ENCODE peak calls at places on chromosomes 6 and 20, in ten cellular contexts. D is AG09309, X is ovary, L is lung, R is hepatocyte, N is IMR-90, A is progenitor cell of endocrine pancreas, B is coronary artery, H is right atrium auricular region, S is astrocyte of the spinal cord. Q is an unnamed sample.

GRCh38 chr6:53591873-53592272 is 47.0 kb upstream of the GCLC start:
- DNase-seq in D (no peak), X (no peak), L (no peak), R (no peak), N (peak), A (no peak), B (no peak), H (no peak), S (no peak), Q (no peak)

GRCh38 chr6:106448000-106448426 is 87.5 kb downstream of the CRYBG1 start:
- DNase-seq in D (no peak), X (no peak), L (peak), R (no peak), N (no peak), A (no peak), B (no peak), H (no peak), S (no peak), Q (no peak)

GRCh38 chr20:54107181-54107580 is 36.8 kb upstream of the BCAS1 start:
- DNase-seq in D (no peak), X (no peak), L (no peak), R (no peak), N (no peak), A (no peak), B (no peak), H (no peak), S (no peak), Q (no peak)

GRCh38 chr6:31474871-31475286 is 23.1 kb upstream of the MICB start:
- DNase-seq in D (no peak), X (no peak), L (peak), R (no peak), N (no peak), A (no peak), B (no peak), H (no peak), S (no peak), Q (no peak)

GRCh38 chr6:160477901-160478300 is 129.7 kb downstream of the SLC22A3 start:
- DNase-seq in D (no peak), X (no peak), L (no peak), R (no peak), N (no peak), A (no peak), B (no peak), H (no peak), S (no peak), Q (peak)

GRCh38 chr6:31933537-31933936 is 6.0 kb downstream of the C2 start:
- DNase-seq in D (no peak), X (no peak), L (no peak), R (no peak), N (no peak), A (no peak), B (no peak), H (no peak), S (no peak), Q (no peak)

GRCh38 chr6:90274481-90275030 is 22.1 kb downstream of the BACH2 start:
- DNase-seq in D (no peak), X (no peak), L (no peak), R (no peak), N (no peak), A (no peak), B (no peak), H (no peak), S (no peak), Q (no peak)

GRCh38 chr6:16635810-16636602 is 125.3 kb downstream of the ATXN1 start:
- DNase-seq in D (peak), X (no peak), L (no peak), R (no peak), N (peak), A (no peak), B (no peak), H (no peak), S (peak), Q (no peak)

GRCh38 chr6:125868252-125868651 is 77.5 kb downstream of the NCOA7 start:
- DNase-seq in D (no peak), X (no peak), L (no peak), R (no peak), N (no peak), A (no peak), B (no peak), H (no peak), S (no peak), Q (no peak)

GRCh38 chr6:147508073-147508870 is at the start of gene SAMD5:
- DNase-seq in D (peak), X (peak), L (peak), R (peak), N (peak), A (peak), B (no peak), H (no peak), S (peak), Q (peak)

GRCh38 chr6:122825180-122825579 is 36.1 kb downstream of the SMPDL3A start:
- DNase-seq in D (no peak), X (no peak), L (no peak), R (no peak), N (no peak), A (no peak), B (no peak), H (no peak), S (no peak), Q (no peak)

GRCh38 chr20:10385850-10386544 is 48.0 kb downstream of the MKKS start:
- DNase-seq in D (no peak), X (no peak), L (no peak), R (no peak), N (no peak), A (no peak), B (no peak), H (no peak), S (no peak), Q (no peak)

GRCh38 chr6:152879681-152880080 is 103.2 kb downstream of the FBXO5 start:
- DNase-seq in D (no peak), X (no peak), L (no peak), R (no peak), N (no peak), A (no peak), B (no peak), H (no peak), S (no peak), Q (no peak)

GRCh38 chr6:170378502-170378901 is 71.9 kb downstream of the FAM120B start:
- DNase-seq in D (no peak), X (no peak), L (no peak), R (no peak), N (no peak), A (no peak), B (no peak), H (no peak), S (no peak), Q (no peak)

GRCh38 chr6:114087496-114087895 is 116.5 kb upstream of the HDAC2 start:
- DNase-seq in D (no peak), X (no peak), L (no peak), R (no peak), N (peak), A (no peak), B (no peak), H (no peak), S (no peak), Q (no peak)

GRCh38 chr6:156771761-156772160 is 5.4 kb upstream of the ARID1B start:
- DNase-seq in D (no peak), X (no peak), L (no peak), R (no peak), N (no peak), A (no peak), B (no peak), H (no peak), S (no peak), Q (no peak)
- TF ChIP-seq CTCF in D (no peak), X (no peak), L (no peak), R (no peak), N (no peak), A (no peak), B (no peak), H (no peak), S (no peak), Q (no peak)

DNA sequence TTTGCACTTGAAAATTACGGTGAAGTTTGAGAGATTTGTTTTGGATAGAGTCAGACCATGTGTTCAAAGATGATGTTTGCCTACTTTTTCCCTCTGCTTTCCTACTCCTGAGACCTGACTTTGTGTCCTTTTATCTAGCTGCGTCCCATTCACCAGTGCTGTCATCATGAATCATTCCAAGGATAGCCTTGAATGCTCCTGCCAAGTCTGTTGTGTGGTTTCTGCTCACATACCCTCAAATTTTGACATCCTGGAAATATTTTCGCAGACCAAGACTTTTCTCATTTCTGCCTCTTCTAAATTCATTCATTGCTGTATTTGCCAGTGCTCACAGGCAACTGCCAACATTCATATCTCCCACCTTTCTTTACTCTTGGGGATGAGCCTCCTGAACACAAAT is 175.9 kb upstream of the SCGN start:
- DNase-seq in D (no peak), X (no peak), L (no peak), R (no peak), N (peak), A (no peak), B (no peak), H (no peak), S (peak), Q (no peak)
- TF ChIP-seq CTCF in D (no peak), X (no peak), L (no peak), R (no peak), N (no peak), A (no peak), B (no peak), H (no peak), S (no peak), Q (no peak)

DNA sequence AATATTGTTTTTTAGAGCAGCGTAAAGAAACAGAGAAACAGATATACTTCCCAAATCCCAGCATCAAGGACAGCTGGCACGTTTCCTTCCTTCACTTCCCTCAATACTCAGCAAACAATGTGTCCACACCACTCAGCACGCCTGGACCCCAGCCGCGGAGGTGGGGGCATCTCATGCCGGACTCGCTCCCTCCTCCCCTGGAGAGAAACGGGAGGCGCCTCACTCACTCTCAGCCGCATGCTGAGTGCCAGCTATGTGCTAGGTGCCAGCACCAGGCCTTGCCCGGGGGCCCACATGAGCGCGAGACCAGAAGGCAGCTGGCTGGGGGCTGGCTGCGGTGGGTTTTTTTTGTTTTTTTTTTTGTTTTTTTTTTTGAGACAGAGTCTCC is 34.8 kb downstream of the SLC2A4RG start:
- DNase-seq in D (no peak), X (peak), L (no peak), R (no peak), N (no peak), A (no peak), B (no peak), H (no peak), S (no peak), Q (no peak)
- TF ChIP-seq CTCF in D (no peak), X (no peak), L (no peak), R (no peak), N (no peak), A (no peak), B (no peak), H (no peak), S (no peak), Q (no peak)

DNA sequence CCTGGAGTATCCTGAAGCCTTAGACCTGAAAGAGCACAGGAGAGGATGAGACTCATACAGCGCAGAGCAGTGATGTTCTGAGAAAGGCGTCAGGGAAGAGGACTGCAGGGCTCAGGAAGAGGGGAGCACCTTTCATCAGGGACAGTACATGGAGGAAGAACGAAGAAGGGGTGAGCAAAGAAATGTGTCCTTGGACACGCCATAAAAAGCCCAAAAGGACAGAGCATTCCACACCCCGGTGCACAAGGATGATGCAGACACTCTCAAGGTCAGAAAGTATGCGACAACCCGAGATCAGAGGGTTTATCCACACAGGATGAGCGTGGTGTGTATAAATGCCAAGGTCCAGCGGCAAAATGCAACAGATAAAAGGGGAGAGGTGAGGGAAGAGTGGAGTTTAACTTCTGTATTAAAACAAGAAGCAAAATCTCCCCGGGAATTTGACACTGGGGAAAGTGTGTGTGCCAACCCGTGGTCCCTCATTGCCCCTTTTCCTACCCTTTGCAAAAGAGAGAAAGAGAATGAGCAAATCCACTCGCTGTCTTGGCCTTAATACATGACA is 64.4 kb downstream of the SLC23A2 start:
- DNase-seq in D (no peak), X (no peak), L (no peak), R (no peak), N (no peak), A (no peak), B (no peak), H (no peak), S (no peak), Q (no peak)
- TF ChIP-seq CTCF in D (no peak), X (no peak), L (no peak), R (no peak), N (no peak), A (no peak), B (no peak), H (no peak), S (no peak), Q (no peak)

GRCh38 chr6:43799671-43800623 is 29.9 kb downstream of the VEGFA start:
- DNase-seq in D (no peak), X (no peak), L (no peak), R (no peak), N (no peak), A (no peak), B (no peak), H (no peak), S (no peak), Q (no peak)

GRCh38 chr6:43797919-43798318 is 27.9 kb downstream of the VEGFA start:
- DNase-seq in D (no peak), X (no peak), L (no peak), R (no peak), N (no peak), A (no peak), B (no peak), H (no peak), S (no peak), Q (no peak)

GRCh38 chr6:43796168-43796567 is 26.2 kb downstream of the VEGFA start:
- DNase-seq in D (no peak), X (no peak), L (no peak), R (no peak), N (no peak), A (no peak), B (no peak), H (no peak), S (no peak), Q (no peak)

GRCh38 chr6:43798688-43799444 is 28.9 kb downstream of the VEGFA start:
- DNase-seq in D (no peak), X (no peak), L (peak), R (peak), N (peak), A (no peak), B (no peak), H (peak), S (peak), Q (peak)

DNA sequence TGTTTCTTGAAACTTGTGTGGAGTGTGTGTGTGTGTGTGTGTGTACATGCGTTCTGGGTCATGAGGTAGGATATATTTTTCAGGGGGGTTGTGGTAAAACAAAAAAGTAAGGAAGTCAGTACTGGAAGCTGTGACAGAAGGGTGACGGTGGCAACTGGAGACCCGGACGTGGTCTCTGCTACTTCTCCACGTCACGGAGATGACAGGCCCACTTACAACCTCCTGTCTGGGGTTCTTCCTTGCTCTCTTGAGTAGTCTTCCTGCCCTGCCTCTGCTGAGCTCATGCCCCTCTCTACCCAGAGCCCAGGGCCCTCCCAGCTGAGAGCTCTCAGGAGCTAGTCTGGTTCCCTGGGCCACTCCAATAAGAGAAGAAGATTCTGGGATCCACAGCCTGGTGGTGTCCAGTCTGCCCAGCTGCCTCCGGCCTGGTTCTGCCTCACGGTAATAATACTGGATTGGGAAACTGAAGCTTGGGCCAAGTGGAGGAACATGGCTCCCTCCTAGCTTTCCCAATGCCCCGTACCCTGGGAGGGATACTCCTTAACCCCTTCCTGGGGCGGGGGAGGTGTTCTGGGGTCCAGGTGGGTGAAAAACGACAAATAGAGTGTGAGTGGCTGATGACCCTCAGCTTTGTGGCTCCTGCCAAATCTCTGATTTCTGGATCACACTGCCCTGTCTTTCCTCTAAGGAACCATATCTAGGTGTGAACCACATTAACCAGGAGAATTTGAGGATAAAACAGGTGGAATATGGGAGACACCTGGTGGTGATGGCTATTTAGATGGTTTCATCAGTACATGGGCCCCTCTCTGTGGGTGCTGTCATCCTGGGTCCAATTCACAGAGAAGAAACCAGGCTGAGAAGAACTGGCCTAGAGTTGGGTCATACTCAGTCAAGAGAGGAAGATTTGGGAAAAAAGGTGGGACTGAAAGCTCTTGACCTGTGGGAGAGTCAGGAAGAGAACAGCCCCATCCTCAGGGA is 27.2 kb downstream of the VEGFA start:
- DNase-seq in D (no peak), X (no peak), L (no peak), R (no peak), N (no peak), A (no peak), B (no peak), H (no peak), S (no peak), Q (no peak)
- TF ChIP-seq CTCF in D (no peak), X (no peak), L (no peak), R (no peak), N (no peak), A (no peak), B (no peak), H (no peak), S (no peak), Q (no peak)

GRCh38 chr20:2521369-2522305 is 12.9 kb upstream of the ZNF343 start:
- DNase-seq in D (no peak), X (peak), L (no peak), R (peak), N (peak), A (no peak), B (no peak), H (no peak), S (peak), Q (peak)
- TF ChIP-seq CTCF in D (peak), X (peak), L (peak), R (peak), N (peak), A (peak), B (peak), H (peak), S (peak), Q (peak)

GRCh38 chr20:6184086-6184485 is 61.3 kb upstream of the FERMT1 start:
- DNase-seq in D (no peak), X (no peak), L (no peak), R (no peak), N (no peak), A (no peak), B (no peak), H (no peak), S (no peak), Q (no peak)

GRCh38 chr20:6180531-6180930 is 57.7 kb upstream of the FERMT1 start:
- DNase-seq in D (no peak), X (no peak), L (no peak), R (no peak), N (no peak), A (no peak), B (no peak), H (no peak), S (no peak), Q (no peak)

DNA sequence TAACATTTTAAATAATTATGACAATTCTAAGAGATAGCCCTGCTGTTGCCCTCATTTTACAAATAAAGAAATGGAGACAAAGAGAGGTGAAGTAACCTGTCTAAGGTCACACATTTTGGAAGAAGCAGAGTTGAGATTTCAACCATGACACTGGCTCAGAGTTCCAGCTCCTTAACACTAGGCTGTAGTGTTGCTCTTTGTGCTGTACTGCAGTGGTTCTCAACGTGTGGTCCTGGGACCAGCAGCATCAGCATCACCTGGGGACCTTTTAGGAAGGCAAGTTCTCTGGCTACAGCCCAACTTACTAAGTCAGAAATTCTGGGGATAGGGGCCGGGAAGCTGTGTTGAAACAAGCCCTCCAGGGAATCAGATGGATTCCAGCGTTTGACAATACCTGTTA is 62.4 kb upstream of the FERMT1 start:
- DNase-seq in D (no peak), X (no peak), L (no peak), R (peak), N (no peak), A (no peak), B (no peak), H (no peak), S (no peak), Q (peak)
- TF ChIP-seq CTCF in D (no peak), X (no peak), L (no peak), R (peak), N (no peak), A (peak), B (no peak), H (no peak), S (no peak), Q (peak)

DNA sequence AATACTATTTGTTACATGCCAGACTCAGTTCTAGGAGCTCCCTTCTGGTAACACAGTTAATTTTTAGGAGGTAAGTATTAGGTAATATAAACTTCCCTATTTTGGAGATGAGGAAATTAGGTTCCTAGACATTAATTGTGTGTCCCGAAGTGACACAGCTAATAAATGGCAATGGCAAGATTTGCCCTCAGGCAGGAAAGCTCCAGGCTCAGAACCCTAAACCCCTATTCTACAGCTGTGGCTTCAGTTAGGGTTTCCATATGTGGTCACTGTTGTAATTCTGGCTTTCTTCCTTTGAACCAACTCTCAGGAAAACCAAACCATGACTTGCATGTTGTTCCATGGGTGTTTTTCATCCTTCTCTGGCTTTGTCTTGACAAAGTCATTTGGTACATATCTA is 188.2 kb downstream of the PLCB1 start:
- DNase-seq in D (no peak), X (no peak), L (no peak), R (no peak), N (no peak), A (no peak), B (no peak), H (no peak), S (no peak), Q (no peak)
- TF ChIP-seq CTCF in D (no peak), X (no peak), L (no peak), R (no peak), N (no peak), A (no peak), B (no peak), H (no peak), S (no peak), Q (no peak)

GRCh38 chr20:235891-236290 is 8.8 kb downstream of the DEFB129 start:
- DNase-seq in D (no peak), X (no peak), L (no peak), R (peak), N (no peak), A (no peak), B (no peak), H (no peak), S (peak), Q (no peak)
- TF ChIP-seq CTCF in D (peak), X (no peak), L (no peak), R (peak), N (no peak), A (no peak), B (no peak), H (no peak), S (peak), Q (peak)

Q was measured in cardiac muscle cell.